ENCODE peak calls at places on chromosomes 13 and 19, in ten cellular contexts. J is K562, T is transverse colon, B is stomach, W is spleen, Q is esophagus muscularis mucosa, F is breast epithelium, U is upper lobe of left lung, G is suprapubic skin, H is prostate gland. C is an unnamed sample.

GRCh38 chr19:50741179-50741933 is 18.2 kb downstream of the CLEC11A start:
- DNase-seq in J (no peak), T (no peak), B (no peak), W (no peak), Q (no peak), F (no peak), U (no peak), G (no peak), H (no peak), C (no peak)

GRCh38 chr19:35341565-35342225 is 6.0 kb upstream of the FFAR1 start:
- DNase-seq in J (no peak), T (no peak), B (no peak), W (peak; percentile 71), Q (no peak), F (no peak), U (no peak), G (no peak), H (no peak), C (no peak)

GRCh38 chr13:110330491-110331001 is 23.5 kb downstream of the COL4A2 start:
- DNase-seq in J (no peak), T (no peak), B (no peak), W (no peak), Q (no peak), F (no peak), U (peak; percentile 68), G (no peak), H (no peak), C (no peak)

GRCh38 chr13:30870049-30870884 is 35.8 kb upstream of the MEDAG start:
- DNase-seq in J (peak; percentile 78), T (peak; percentile 55), B (peak; percentile 42), W (no peak), Q (no peak), F (peak; percentile 78), U (no peak), G (peak; percentile 92), H (no peak), C (peak; percentile 33)

GRCh38 chr13:23707674-23708073 is 137.5 kb downstream of the TNFRSF19 start:
- DNase-seq in J (no peak), T (no peak), B (no peak), W (no peak), Q (no peak), F (no peak), U (no peak), G (no peak), H (no peak), C (no peak)

GRCh38 chr13:33277946-33278345 is 7.6 kb downstream of the STARD13 start:
- DNase-seq in J (no peak), T (no peak), B (no peak), W (no peak), Q (no peak), F (no peak), U (no peak), G (no peak), H (no peak), C (no peak)

GRCh38 chr13:109454167-109454917 is 332.0 kb downstream of the IRS2 start:
- DNase-seq in J (no peak), T (no peak), B (no peak), W (no peak), Q (peak; percentile 89), F (no peak), U (no peak), G (no peak), H (no peak), C (no peak)

GRCh38 chr13:107573184-107573583 is 642.2 kb downstream of the LIG4 start:
- DNase-seq in J (no peak), T (no peak), B (no peak), W (no peak), Q (no peak), F (no peak), U (no peak), G (no peak), H (no peak), C (no peak)

GRCh38 chr13:50720856-50721663 is 122.4 kb downstream of the DLEU7 start:
- DNase-seq in J (no peak), T (no peak), B (no peak), W (no peak), Q (no peak), F (no peak), U (no peak), G (no peak), H (no peak), C (no peak)

GRCh38 chr13:33612641-33613638 is 205.0 kb upstream of the RFC3 start:
- DNase-seq in J (no peak), T (no peak), B (no peak), W (no peak), Q (peak; percentile 60), F (no peak), U (no peak), G (no peak), H (no peak), C (no peak)

GRCh38 chr19:31231181-31231580 is 118.1 kb downstream of the TSHZ3 start:
- DNase-seq in J (no peak), T (no peak), B (no peak), W (no peak), Q (no peak), F (no peak), U (no peak), G (no peak), H (no peak), C (no peak)

GRCh38 chr19:53864308-53864836 is 3.3 kb upstream of the MYADM start:
- DNase-seq in J (no peak), T (peak; percentile 55), B (peak; percentile 60), W (no peak), Q (no peak), F (no peak), U (no peak), G (no peak), H (no peak), C (no peak)

GRCh38 chr13:101127741-101128353 is 288.5 kb downstream of the NALCN start:
- DNase-seq in J (peak; percentile 14), T (no peak), B (no peak), W (no peak), Q (no peak), F (no peak), U (no peak), G (no peak), H (peak; percentile 13), C (peak; percentile 1)

GRCh38 chr19:8973501-8974091 is 36.6 kb downstream of the MUC16 start:
- DNase-seq in J (peak; percentile 46), T (no peak), B (no peak), W (no peak), Q (no peak), F (no peak), U (no peak), G (no peak), H (no peak), C (no peak)

DNA sequence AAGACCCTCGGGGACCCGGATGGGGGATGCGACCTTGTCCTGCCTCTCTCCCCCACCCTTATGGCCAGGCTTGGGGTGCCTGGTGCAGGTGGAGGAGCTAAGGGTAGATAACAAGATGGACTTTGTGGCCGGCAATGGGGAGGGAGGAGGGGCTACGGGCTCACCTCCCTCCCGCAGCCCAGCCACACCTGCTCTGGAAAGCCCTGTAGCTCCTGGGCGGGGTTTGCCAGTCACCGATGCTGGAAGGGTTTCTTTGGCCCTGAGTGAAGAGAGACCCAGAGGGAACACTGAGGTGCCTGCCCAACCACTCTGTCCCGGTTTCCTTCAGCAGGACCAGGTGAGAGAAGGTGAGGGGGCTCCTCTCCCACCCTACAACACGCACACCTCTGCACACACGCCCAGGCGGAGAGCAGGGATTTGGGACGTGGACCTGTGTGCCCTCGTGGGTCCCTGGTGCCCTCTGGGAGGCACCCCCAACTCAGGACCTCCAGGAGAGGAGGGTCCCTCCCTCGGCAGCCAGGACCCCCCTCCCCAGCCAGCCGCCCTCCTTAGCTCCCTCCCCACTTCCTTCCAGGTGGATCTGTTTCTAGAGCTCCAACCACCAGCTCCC is at the start of gene FUT2:
- DNase-seq in J (peak; percentile 56), T (peak; percentile 90), B (peak; percentile 90), W (no peak), Q (no peak), F (no peak), U (no peak), G (no peak), H (no peak), C (no peak)
- TF ChIP-seq POLR2A in J (no peak), T (peak; percentile 97), B (no peak), W (no peak), Q (no peak), F (no peak), U (no peak), G (no peak), H (peak; percentile 61), C (no peak)

DNA sequence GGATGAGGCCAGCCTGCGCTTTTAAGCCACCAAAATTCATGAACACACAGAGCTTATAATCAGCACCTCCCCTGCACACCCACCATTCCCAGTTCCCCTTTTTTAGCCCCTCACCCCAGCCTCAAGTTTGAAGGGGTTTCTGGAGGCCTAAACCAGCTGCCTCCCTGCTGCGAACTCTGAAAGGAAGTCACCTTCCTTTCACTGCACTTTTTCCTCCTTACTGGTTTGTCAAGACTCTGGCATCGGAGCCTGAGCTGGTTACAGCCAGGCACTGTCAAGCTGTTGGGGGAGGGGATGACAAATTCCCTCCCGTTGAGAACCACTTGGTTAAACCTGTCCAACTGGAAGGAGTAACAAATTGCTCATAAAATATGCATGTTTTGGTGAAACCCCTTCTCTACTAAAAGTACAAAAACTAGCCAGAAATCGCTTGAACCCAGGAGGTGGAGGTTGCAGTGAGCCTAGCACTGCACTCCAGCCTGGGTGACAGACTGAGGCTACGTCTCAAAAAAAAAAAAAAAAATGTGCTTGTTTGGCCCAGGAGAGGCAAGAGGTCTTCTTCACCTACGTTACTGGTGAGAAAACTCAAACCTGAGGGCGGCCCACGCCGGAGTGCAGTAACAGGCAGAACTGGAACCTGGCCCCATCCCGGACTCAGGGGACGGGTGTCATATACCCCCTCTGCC is 671 bp upstream of the ADAT3 start:
- DNase-seq in J (no peak), T (peak; percentile 60), B (peak; percentile 70), W (no peak), Q (no peak), F (peak; percentile 83), U (no peak), G (no peak), H (peak; percentile 93), C (no peak)
- TF ChIP-seq POLR2AphosphoS5 in J (no peak), T (no peak), B (no peak), W (peak; percentile 54), Q (no peak), F (no peak), U (peak; percentile 38), G (no peak), H (peak; percentile 95), C (peak; percentile 70)

GRCh38 chr13:99681695-99682094 is 180.4 kb downstream of the TM9SF2 start:
- DNase-seq in J (no peak), T (no peak), B (no peak), W (no peak), Q (peak; percentile 64), F (no peak), U (no peak), G (no peak), H (no peak), C (no peak)

GRCh38 chr13:99671746-99672145 is 170.5 kb downstream of the TM9SF2 start:
- DNase-seq in J (no peak), T (no peak), B (no peak), W (no peak), Q (peak; percentile 57), F (no peak), U (no peak), G (no peak), H (no peak), C (no peak)

GRCh38 chr13:99677388-99677951 is 176.2 kb downstream of the TM9SF2 start:
- DNase-seq in J (no peak), T (no peak), B (no peak), W (no peak), Q (peak; percentile 8), F (no peak), U (no peak), G (no peak), H (no peak), C (no peak)
- TF ChIP-seq POLR2A in J (no peak), T (no peak), B (no peak), W (no peak), Q (no peak), F (no peak), U (no peak), G (no peak), H (no peak), C (no peak)

GRCh38 chr19:7382694-7383093 is 34.0 kb downstream of the ARHGEF18 start:
- DNase-seq in J (no peak), T (no peak), B (no peak), W (peak; percentile 68), Q (no peak), F (no peak), U (no peak), G (no peak), H (no peak), C (no peak)
- TF ChIP-seq POLR2AphosphoS5 in J (no peak), T (no peak), B (no peak), W (peak; percentile 15), Q (no peak), F (no peak), U (no peak), G (no peak), H (no peak), C (no peak)

C was measured in GM12891.